ENCODE peak calls at places on chromosomes 4 and X, in five cellular contexts. One of them, this sample, is unnamed.

GRCh38 chr4:147094228-147094627 is 148.6 kb upstream of the TTC29 start:
- DNase-seq in hippocampal formation: no peak
- DNase-seq in nephron progenitor cell: no peak
- DNase-seq in osteocyte: no peak
- DNase-seq in T-helper 2 cell: no peak
- DNase-seq in this sample: no peak

GRCh38 chr4:30536231-30536630 is 183.9 kb upstream of the PCDH7 start:
- DNase-seq in osteocyte: no peak
- DNase-seq in hippocampal formation: no peak
- DNase-seq in T-helper 2 cell: no peak
- DNase-seq in nephron progenitor cell: no peak
- DNase-seq in this sample: no peak

GRCh38 chr4:188455353-188455752 is 316.1 kb downstream of the TRIML1 start:
- DNase-seq in T-helper 2 cell: no peak
- DNase-seq in osteocyte: no peak
- DNase-seq in nephron progenitor cell: no peak
- DNase-seq in hippocampal formation: no peak
- DNase-seq in this sample: no peak

GRCh38 chr4:3269105-3269927 is 20.4 kb downstream of the MSANTD1 start:
- DNase-seq in osteocyte: peak; percentile 84
- DNase-seq in hippocampal formation: no peak
- DNase-seq in T-helper 2 cell: no peak
- DNase-seq in nephron progenitor cell: no peak
- DNase-seq in this sample: no peak

GRCh38 chr4:55074386-55074785 is 51.0 kb downstream of the KDR start:
- DNase-seq in hippocampal formation: no peak
- DNase-seq in nephron progenitor cell: no peak
- DNase-seq in osteocyte: no peak
- DNase-seq in T-helper 2 cell: no peak
- DNase-seq in this sample: no peak

GRCh38 chr4:52105276-52105675 is 54.2 kb downstream of the SPATA18 start:
- DNase-seq in osteocyte: no peak
- DNase-seq in nephron progenitor cell: no peak
- DNase-seq in hippocampal formation: no peak
- DNase-seq in T-helper 2 cell: no peak
- DNase-seq in this sample: no peak

GRCh38 chrX:131746491-131746968 is 202.7 kb downstream of the OR13H1 start:
- DNase-seq in nephron progenitor cell: no peak
- DNase-seq in osteocyte: peak; percentile 83
- DNase-seq in T-helper 2 cell: no peak
- DNase-seq in hippocampal formation: peak; percentile 63
- DNase-seq in this sample: no peak

GRCh38 chr4:185846550-185847210 is 34.7 kb upstream of the SORBS2 start:
- DNase-seq in hippocampal formation: no peak
- DNase-seq in osteocyte: no peak
- DNase-seq in T-helper 2 cell: no peak
- DNase-seq in nephron progenitor cell: no peak
- DNase-seq in this sample: no peak

GRCh38 chr4:8260656-8261111 is 8.9 kb upstream of the HTRA3 start:
- DNase-seq in hippocampal formation: no peak
- DNase-seq in nephron progenitor cell: no peak
- DNase-seq in osteocyte: no peak
- DNase-seq in T-helper 2 cell: no peak
- DNase-seq in this sample: no peak

GRCh38 chr4:91764085-91764484 is 539.7 kb upstream of the GRID2 start:
- DNase-seq in osteocyte: no peak
- DNase-seq in T-helper 2 cell: no peak
- DNase-seq in nephron progenitor cell: no peak
- DNase-seq in hippocampal formation: no peak
- DNase-seq in this sample: no peak

GRCh38 chrX:155632424-155633100 is 19.8 kb upstream of the TMLHE start:
- DNase-seq in T-helper 2 cell: no peak
- DNase-seq in nephron progenitor cell: no peak
- DNase-seq in hippocampal formation: no peak
- DNase-seq in osteocyte: no peak
- DNase-seq in this sample: no peak

GRCh38 chrX:40746536-40746935 is 11.2 kb upstream of the MED14 start:
- DNase-seq in T-helper 2 cell: no peak
- DNase-seq in nephron progenitor cell: no peak
- DNase-seq in osteocyte: no peak
- DNase-seq in hippocampal formation: no peak
- DNase-seq in this sample: no peak

GRCh38 chrX:108217877-108218276 is 126.3 kb downstream of the ATG4A start:
- DNase-seq in T-helper 2 cell: no peak
- DNase-seq in hippocampal formation: no peak
- DNase-seq in nephron progenitor cell: no peak
- DNase-seq in osteocyte: no peak
- DNase-seq in this sample: no peak

GRCh38 chr4:3204021-3204431 is 44.9 kb upstream of the MSANTD1 start:
- DNase-seq in T-helper 2 cell: no peak
- DNase-seq in osteocyte: no peak
- DNase-seq in hippocampal formation: no peak
- DNase-seq in nephron progenitor cell: no peak
- DNase-seq in this sample: no peak

This sample was measured in substantia nigra.